ENCODE peak calls at places on chromosomes 6 and 20, in four cellular contexts. One of them, this sample, is unnamed.

GRCh38 chr6:43284986-43285385 is 13.1 kb upstream of the SLC22A7 start:
- DNase-seq in left cardiac atrium: no peak
- DNase-seq in OCI-LY7: no peak
- DNase-seq in left colon: no peak
- DNase-seq in this sample: no peak

GRCh38 chr6:150998992-150999975 is 133.8 kb downstream of the MTHFD1L start:
- DNase-seq in left cardiac atrium: no peak
- DNase-seq in OCI-LY7: no peak
- DNase-seq in left colon: no peak
- DNase-seq in this sample: no peak

GRCh38 chr20:62434098-62434497 is 6.8 kb upstream of the RBBP8NL start:
- DNase-seq in left cardiac atrium: peak; percentile 79
- DNase-seq in OCI-LY7: no peak
- DNase-seq in left colon: no peak
- DNase-seq in this sample: no peak

GRCh38 chr20:11012975-11013374 is 339.2 kb upstream of the JAG1 start:
- DNase-seq in left cardiac atrium: no peak
- DNase-seq in OCI-LY7: no peak
- DNase-seq in left colon: no peak
- DNase-seq in this sample: no peak

GRCh38 chr20:58688838-58689237 is 3.8 kb upstream of the NPEPL1 start:
- DNase-seq in left cardiac atrium: no peak
- DNase-seq in OCI-LY7: no peak
- DNase-seq in left colon: no peak
- DNase-seq in this sample: peak; percentile 44

GRCh38 chr6:21264288-21264818 is 329.2 kb upstream of the SOX4 start:
- DNase-seq in left cardiac atrium: no peak
- DNase-seq in OCI-LY7: no peak
- DNase-seq in left colon: no peak
- DNase-seq in this sample: no peak

GRCh38 chr6:136822051-136822378 is 377 bp upstream of the PEX7 start:
- DNase-seq in left cardiac atrium: peak; percentile 26
- DNase-seq in OCI-LY7: peak; percentile 14
- DNase-seq in left colon: no peak
- DNase-seq in this sample: peak; percentile 48

GRCh38 chr6:123189805-123190204 is 193.8 kb downstream of the CLVS2 start:
- DNase-seq in left cardiac atrium: no peak
- DNase-seq in OCI-LY7: no peak
- DNase-seq in left colon: no peak
- DNase-seq in this sample: no peak

GRCh38 chr6:154981071-154981373 is 14.1 kb upstream of the TIAM2 start:
- DNase-seq in left cardiac atrium: no peak
- DNase-seq in OCI-LY7: no peak
- DNase-seq in left colon: no peak
- DNase-seq in this sample: no peak

GRCh38 chr20:57389695-57390603 is 1.2 kb upstream of the RBM38 start:
- DNase-seq in left cardiac atrium: no peak
- DNase-seq in OCI-LY7: no peak
- DNase-seq in left colon: peak; percentile 56
- DNase-seq in this sample: peak; percentile 71

GRCh38 chr6:111605100-111605748 is 454 bp downstream of the TRAF3IP2 start:
- DNase-seq in left cardiac atrium: peak; percentile 83
- DNase-seq in OCI-LY7: peak; percentile 68
- DNase-seq in left colon: peak; percentile 53
- DNase-seq in this sample: peak; percentile 67

GRCh38 chr6:21729431-21729830 is 135.9 kb downstream of the SOX4 start:
- DNase-seq in left cardiac atrium: no peak
- DNase-seq in OCI-LY7: no peak
- DNase-seq in left colon: no peak
- DNase-seq in this sample: peak; percentile 35

GRCh38 chr6:89927788-89928565 is 33.7 kb downstream of the GJA10 start:
- DNase-seq in left cardiac atrium: no peak
- DNase-seq in OCI-LY7: no peak
- DNase-seq in left colon: no peak
- DNase-seq in this sample: peak; percentile 8

GRCh38 chr6:47681201-47681990 is 17.0 kb upstream of the ADGRF4 start:
- DNase-seq in left cardiac atrium: no peak
- DNase-seq in OCI-LY7: no peak
- DNase-seq in left colon: no peak
- DNase-seq in this sample: no peak

GRCh38 chr6:143513410-143513809 is 1.9 kb upstream of the FUCA2 start:
- DNase-seq in left cardiac atrium: no peak
- DNase-seq in OCI-LY7: no peak
- DNase-seq in left colon: no peak
- DNase-seq in this sample: no peak

GRCh38 chr20:24909086-24909780 is 39.8 kb upstream of the CST7 start:
- DNase-seq in left cardiac atrium: no peak
- DNase-seq in OCI-LY7: no peak
- DNase-seq in left colon: no peak
- DNase-seq in this sample: no peak

GRCh38 chr6:113651120-113651519 is 206.0 kb upstream of the MARCKS start:
- DNase-seq in left cardiac atrium: peak; percentile 67
- DNase-seq in OCI-LY7: no peak
- DNase-seq in left colon: no peak
- DNase-seq in this sample: no peak

GRCh38 chr20:48847498-48848205 is 19.9 kb upstream of the PREX1 start:
- DNase-seq in left cardiac atrium: no peak
- DNase-seq in OCI-LY7: no peak
- DNase-seq in left colon: no peak
- DNase-seq in this sample: no peak

This sample was measured in H1.